ENCODE peak calls at places on chromosomes 12 and 14, in eight cellular contexts. J, Q, O, K, W, A, F and D are unnamed samples.

GRCh38 chr12:31033146-31033545 is 40.5 kb upstream of the DDX11 start:
- DNase-seq in J (no peak), Q (no peak), O (no peak), K (no peak), W (no peak), A (no peak), F (no peak), D (no peak)

GRCh38 chr12:121456551-121456950 is 56.6 kb downstream of the RNF34 start:
- DNase-seq in J (no peak), Q (no peak), O (no peak), K (no peak), W (no peak), A (no peak), F (no peak), D (no peak)

GRCh38 chr14:105908481-105908911 is 382.1 kb downstream of the TMEM121 start:
- DNase-seq in J (peak; percentile 67), Q (peak; percentile 69), O (no peak), K (no peak), W (no peak), A (no peak), F (no peak), D (no peak)

GRCh38 chr12:123485756-123486155 is 27.8 kb downstream of the SNRNP35 start:
- DNase-seq in J (peak; percentile 92), Q (no peak), O (no peak), K (no peak), W (no peak), A (no peak), F (no peak), D (no peak)

GRCh38 chr12:58313091-58313855 is 371.9 kb downstream of the ATP23 start:
- DNase-seq in J (no peak), Q (no peak), O (no peak), K (no peak), W (peak; percentile 44), A (peak; percentile 34), F (no peak), D (no peak)

GRCh38 chr12:82479511-82479910 is 121.2 kb downstream of the METTL25 start:
- DNase-seq in J (no peak), Q (no peak), O (no peak), K (no peak), W (no peak), A (no peak), F (no peak), D (no peak)

GRCh38 chr14:65170768-65171251 is 68.5 kb upstream of the MAX start:
- DNase-seq in J (peak; percentile 85), Q (peak; percentile 48), O (no peak), K (no peak), W (peak; percentile 60), A (peak; percentile 59), F (peak; percentile 33), D (peak; percentile 80)

GRCh38 chr14:65203574-65203973 is 101.3 kb upstream of the MAX start:
- DNase-seq in J (no peak), Q (no peak), O (no peak), K (no peak), W (no peak), A (no peak), F (no peak), D (no peak)

GRCh38 chr14:81275995-81276698 is 55.4 kb upstream of the GTF2A1 start:
- DNase-seq in J (no peak), Q (no peak), O (no peak), K (no peak), W (no peak), A (no peak), F (no peak), D (no peak)

GRCh38 chr12:108459106-108459505 is 56.0 kb upstream of the FICD start:
- DNase-seq in J (peak; percentile 72), Q (no peak), O (no peak), K (no peak), W (no peak), A (no peak), F (no peak), D (no peak)

GRCh38 chr14:93301821-93302447 is 30.9 kb downstream of the BTBD7 start:
- DNase-seq in J (no peak), Q (no peak), O (no peak), K (no peak), W (no peak), A (no peak), F (no peak), D (no peak)